ENCODE peak calls at places on chromosomes 11 and 22, in six cellular contexts. One of them, this sample, is unnamed.

GRCh38 chr11:118147502-118147901 is 5.1 kb downstream of the SCN4B start:
- DNase-seq in SJCRH30: no peak
- DNase-seq in A673: no peak
- DNase-seq in A549: no peak
- DNase-seq in fibroblast of lung: no peak
- DNase-seq in psoas muscle: peak
- DNase-seq in this sample: no peak

GRCh38 chr11:64331569-64332371 is 8.2 kb upstream of the CCDC88B start:
- DNase-seq in A549: peak
- DNase-seq in fibroblast of lung: peak
- DNase-seq in A673: peak
- DNase-seq in SJCRH30: peak
- DNase-seq in psoas muscle: peak
- DNase-seq in this sample: peak

GRCh38 chr11:79400717-79401330 is 40.0 kb downstream of the TENM4 start:
- DNase-seq in A549: peak
- DNase-seq in psoas muscle: no peak
- DNase-seq in fibroblast of lung: no peak
- DNase-seq in SJCRH30: peak
- DNase-seq in A673: peak
- DNase-seq in this sample: peak

GRCh38 chr22:24592846-24593809 is at the start of gene LRRC75B:
- DNase-seq in psoas muscle: peak
- DNase-seq in SJCRH30: no peak
- DNase-seq in fibroblast of lung: peak
- DNase-seq in A549: peak
- DNase-seq in A673: peak
- DNase-seq in this sample: peak

GRCh38 chr22:38422615-38423511 is 32.1 kb downstream of the KCNJ4 start:
- DNase-seq in A549: no peak
- DNase-seq in SJCRH30: no peak
- DNase-seq in fibroblast of lung: no peak
- DNase-seq in A673: no peak
- DNase-seq in psoas muscle: no peak
- DNase-seq in this sample: no peak

GRCh38 chr11:133507185-133507584 is 25.1 kb downstream of the OPCML start:
- DNase-seq in A549: no peak
- DNase-seq in A673: no peak
- DNase-seq in fibroblast of lung: no peak
- DNase-seq in SJCRH30: no peak
- DNase-seq in psoas muscle: no peak
- DNase-seq in this sample: no peak

GRCh38 chr22:39710380-39711117 is 140.0 kb downstream of the CACNA1I start:
- DNase-seq in A549: no peak
- DNase-seq in SJCRH30: peak
- DNase-seq in fibroblast of lung: peak
- DNase-seq in psoas muscle: no peak
- DNase-seq in A673: no peak
- DNase-seq in this sample: no peak

GRCh38 chr22:24432059-24432853 is 4.9 kb downstream of the ADORA2A start:
- DNase-seq in A549: no peak
- DNase-seq in A673: peak
- DNase-seq in SJCRH30: peak
- DNase-seq in fibroblast of lung: peak
- DNase-seq in psoas muscle: peak
- DNase-seq in this sample: peak

GRCh38 chr11:116792869-116793475 is 1.3 kb upstream of the APOA5 start:
- DNase-seq in SJCRH30: no peak
- DNase-seq in fibroblast of lung: peak
- DNase-seq in psoas muscle: no peak
- DNase-seq in A673: no peak
- DNase-seq in A549: no peak
- DNase-seq in this sample: no peak

GRCh38 chr11:110147965-110148709 is 54.9 kb downstream of the ZC3H12C start:
- DNase-seq in psoas muscle: no peak
- DNase-seq in SJCRH30: peak
- DNase-seq in A549: peak
- DNase-seq in A673: no peak
- DNase-seq in fibroblast of lung: peak
- DNase-seq in this sample: no peak

GRCh38 chr11:64268687-64269379 is 15.6 kb downstream of the BAD start:
- DNase-seq in A673: peak
- DNase-seq in fibroblast of lung: peak
- DNase-seq in SJCRH30: peak
- DNase-seq in A549: no peak
- DNase-seq in psoas muscle: peak
- DNase-seq in this sample: peak

GRCh38 chr11:32062540-32062939 is 28.3 kb upstream of the RCN1 start:
- DNase-seq in A673: peak
- DNase-seq in SJCRH30: no peak
- DNase-seq in A549: no peak
- DNase-seq in psoas muscle: no peak
- DNase-seq in fibroblast of lung: no peak
- DNase-seq in this sample: no peak

GRCh38 chr22:17974703-17975372 is 49.5 kb downstream of the MICAL3 start:
- DNase-seq in SJCRH30: no peak
- DNase-seq in A549: no peak
- DNase-seq in A673: no peak
- DNase-seq in psoas muscle: no peak
- DNase-seq in fibroblast of lung: no peak
- DNase-seq in this sample: no peak

GRCh38 chr11:7973011-7973410 is 7.8 kb upstream of the NLRP10 start:
- DNase-seq in A673: no peak
- DNase-seq in psoas muscle: no peak
- DNase-seq in A549: no peak
- DNase-seq in SJCRH30: no peak
- DNase-seq in fibroblast of lung: peak
- DNase-seq in this sample: no peak

GRCh38 chr11:65654375-65655349 is 8.1 kb downstream of the RELA start:
- DNase-seq in fibroblast of lung: no peak
- DNase-seq in psoas muscle: peak
- DNase-seq in A673: no peak
- DNase-seq in SJCRH30: no peak
- DNase-seq in A549: no peak
- DNase-seq in this sample: peak

GRCh38 chr11:20310137-20310536 is 53.4 kb upstream of the HTATIP2 start:
- DNase-seq in A549: no peak
- DNase-seq in fibroblast of lung: no peak
- DNase-seq in SJCRH30: peak
- DNase-seq in A673: no peak
- DNase-seq in psoas muscle: no peak
- DNase-seq in this sample: no peak

GRCh38 chr11:114026355-114026754 is 33.2 kb upstream of the ZBTB16 start:
- DNase-seq in A673: peak
- DNase-seq in A549: no peak
- DNase-seq in SJCRH30: no peak
- DNase-seq in psoas muscle: no peak
- DNase-seq in fibroblast of lung: peak
- DNase-seq in this sample: no peak

GRCh38 chr11:12073436-12073835 is 37.0 kb upstream of the MICAL2 start:
- DNase-seq in SJCRH30: no peak
- DNase-seq in A673: no peak
- DNase-seq in A549: no peak
- DNase-seq in fibroblast of lung: no peak
- DNase-seq in psoas muscle: no peak
- DNase-seq in this sample: no peak

GRCh38 chr11:65540290-65541092 is 15.6 kb downstream of the SCYL1 start:
- DNase-seq in A549: peak
- DNase-seq in A673: peak
- DNase-seq in fibroblast of lung: peak
- DNase-seq in SJCRH30: no peak
- DNase-seq in psoas muscle: peak
- DNase-seq in this sample: peak

GRCh38 chr11:59141191-59141590 is 1.5 kb upstream of the FAM111A start:
- DNase-seq in psoas muscle: no peak
- DNase-seq in SJCRH30: no peak
- DNase-seq in fibroblast of lung: no peak
- DNase-seq in A549: no peak
- DNase-seq in A673: no peak
- DNase-seq in this sample: no peak

GRCh38 chr11:59142530-59143507 is at the start of gene FAM111A:
- DNase-seq in A673: peak
- DNase-seq in fibroblast of lung: peak
- DNase-seq in A549: peak
- DNase-seq in SJCRH30: peak
- DNase-seq in psoas muscle: peak
- DNase-seq in this sample: peak

GRCh38 chr11:59144096-59144495 is 1.4 kb downstream of the FAM111A start:
- DNase-seq in fibroblast of lung: no peak
- DNase-seq in A549: no peak
- DNase-seq in psoas muscle: no peak
- DNase-seq in A673: peak
- DNase-seq in SJCRH30: no peak
- DNase-seq in this sample: no peak

GRCh38 chr11:59144579-59145345 is 2.1 kb downstream of the FAM111A start:
- DNase-seq in A549: peak
- DNase-seq in SJCRH30: peak
- DNase-seq in fibroblast of lung: peak
- DNase-seq in A673: peak
- DNase-seq in psoas muscle: peak
- DNase-seq in this sample: peak

DNA sequence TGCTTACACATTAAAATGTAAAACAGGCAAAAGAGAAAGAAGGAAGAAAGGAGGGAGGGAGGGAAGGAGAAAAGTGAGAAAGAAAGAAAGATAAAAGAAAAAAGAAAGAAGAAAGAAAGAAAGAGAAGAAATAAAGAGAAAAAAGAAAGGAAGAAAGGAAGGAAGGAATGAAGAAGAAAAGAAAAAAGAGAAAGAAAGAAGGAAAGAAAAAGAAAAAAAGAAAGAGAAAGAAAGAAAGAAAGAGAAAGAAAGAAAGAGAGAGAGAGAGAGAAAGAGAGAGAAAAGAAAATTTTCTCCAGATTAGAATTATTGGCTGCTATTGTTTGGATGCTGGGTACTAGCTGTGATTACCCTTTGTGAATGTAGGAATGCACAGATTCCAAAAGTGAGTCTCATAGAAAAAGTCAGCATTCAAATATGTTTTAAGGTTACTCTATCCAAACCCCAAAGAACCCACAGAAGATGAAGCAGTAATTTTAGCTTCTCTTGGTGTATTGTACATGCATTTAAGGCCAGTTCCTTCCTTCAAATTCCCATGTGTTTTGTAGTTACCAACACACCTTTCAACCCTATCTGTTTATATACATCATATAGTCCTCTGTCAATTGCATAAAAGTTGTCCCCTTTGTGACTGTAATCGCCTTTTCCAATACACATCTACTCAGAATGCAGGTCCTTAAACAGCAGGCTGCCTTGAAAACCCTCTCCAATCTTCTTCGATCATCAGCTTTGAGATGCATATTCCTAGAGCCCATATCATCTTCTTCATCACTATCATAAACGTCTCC is 789 bp upstream of the FAM111A start:
- DNase-seq in A549: no peak
- DNase-seq in fibroblast of lung: peak
- DNase-seq in A673: no peak
- DNase-seq in SJCRH30: no peak
- DNase-seq in psoas muscle: no peak
- DNase-seq in this sample: no peak
- H3K27ac ChIP-seq in A549: peak
- H3K27ac ChIP-seq in fibroblast of lung: peak
- H3K27ac ChIP-seq in A673: peak
- H3K27ac ChIP-seq in SJCRH30: peak
- H3K27ac ChIP-seq in psoas muscle: peak
- H3K27ac ChIP-seq in this sample: no peak

GRCh38 chr11:68349461-68350249 is 37.3 kb downstream of the LRP5 start:
- DNase-seq in psoas muscle: no peak
- DNase-seq in fibroblast of lung: no peak
- DNase-seq in SJCRH30: no peak
- DNase-seq in A673: no peak
- DNase-seq in A549: no peak
- DNase-seq in this sample: no peak

GRCh38 chr11:68347841-68348240 is 35.5 kb downstream of the LRP5 start:
- DNase-seq in fibroblast of lung: no peak
- DNase-seq in SJCRH30: no peak
- DNase-seq in A549: no peak
- DNase-seq in psoas muscle: no peak
- DNase-seq in A673: no peak
- DNase-seq in this sample: no peak

GRCh38 chr11:68343761-68344256 is 31.4 kb downstream of the LRP5 start:
- DNase-seq in fibroblast of lung: no peak
- DNase-seq in A549: no peak
- DNase-seq in psoas muscle: no peak
- DNase-seq in SJCRH30: no peak
- DNase-seq in A673: no peak
- DNase-seq in this sample: no peak

GRCh38 chr11:68345776-68346728 is 33.7 kb downstream of the LRP5 start:
- DNase-seq in SJCRH30: no peak
- DNase-seq in A549: no peak
- DNase-seq in psoas muscle: peak
- DNase-seq in A673: no peak
- DNase-seq in fibroblast of lung: no peak
- DNase-seq in this sample: no peak

GRCh38 chr11:68347345-68347744 is 35.0 kb downstream of the LRP5 start:
- DNase-seq in fibroblast of lung: no peak
- DNase-seq in SJCRH30: no peak
- DNase-seq in A549: no peak
- DNase-seq in A673: no peak
- DNase-seq in psoas muscle: no peak
- DNase-seq in this sample: no peak
- H3K27ac ChIP-seq in fibroblast of lung: no peak
- H3K27ac ChIP-seq in SJCRH30: no peak
- H3K27ac ChIP-seq in A549: no peak
- H3K27ac ChIP-seq in A673: no peak
- H3K27ac ChIP-seq in psoas muscle: no peak
- H3K27ac ChIP-seq in this sample: peak

GRCh38 chr11:126384449-126385070 is 29.1 kb downstream of the ST3GAL4 start:
- DNase-seq in A549: no peak
- DNase-seq in SJCRH30: no peak
- DNase-seq in psoas muscle: no peak
- DNase-seq in A673: no peak
- DNase-seq in fibroblast of lung: no peak
- DNase-seq in this sample: peak
- H3K27ac ChIP-seq in A549: no peak
- H3K27ac ChIP-seq in SJCRH30: no peak
- H3K27ac ChIP-seq in psoas muscle: no peak
- H3K27ac ChIP-seq in A673: no peak
- H3K27ac ChIP-seq in fibroblast of lung: no peak
- H3K27ac ChIP-seq in this sample: no peak

DNA sequence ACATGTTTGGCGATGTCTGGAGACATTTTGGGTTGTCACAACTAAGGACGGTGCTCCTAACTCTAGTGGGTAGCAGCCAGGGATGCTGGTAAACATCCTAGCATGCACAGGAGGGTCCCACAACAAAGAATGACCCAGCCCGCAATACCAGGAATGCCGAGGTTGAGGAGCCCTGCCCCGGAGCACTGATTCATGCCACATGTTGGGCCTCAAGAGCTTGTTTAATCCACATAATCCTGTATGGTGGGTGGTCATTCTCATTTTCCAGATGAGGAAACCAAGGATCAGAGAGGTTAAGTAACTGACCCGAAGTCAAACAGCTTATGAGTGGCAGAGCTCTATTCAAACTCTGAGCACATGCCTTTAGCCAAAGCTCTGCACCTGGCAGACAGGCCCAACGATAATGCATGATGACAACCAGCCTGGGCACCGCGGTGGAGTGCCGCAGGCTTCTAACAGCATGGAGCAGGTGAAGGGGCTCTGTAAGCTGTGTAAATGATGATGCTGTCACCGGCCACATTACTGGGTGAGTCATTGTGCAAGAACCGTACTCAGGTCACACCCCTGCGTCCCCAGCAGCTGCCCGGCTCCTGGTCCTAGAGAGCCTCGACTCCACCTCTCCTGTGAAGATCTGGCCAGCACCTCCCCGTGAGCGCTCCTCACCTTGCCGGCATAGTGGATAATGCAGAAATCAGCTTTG is 58.6 kb downstream of the APOL1 start:
- DNase-seq in SJCRH30: peak
- DNase-seq in psoas muscle: no peak
- DNase-seq in fibroblast of lung: peak
- DNase-seq in A549: no peak
- DNase-seq in A673: no peak
- DNase-seq in this sample: no peak
- H3K27ac ChIP-seq in SJCRH30: peak
- H3K27ac ChIP-seq in psoas muscle: no peak
- H3K27ac ChIP-seq in fibroblast of lung: no peak
- H3K27ac ChIP-seq in A549: no peak
- H3K27ac ChIP-seq in A673: no peak
- H3K27ac ChIP-seq in this sample: no peak